ENCODE peak calls at places on chromosomes 16 and 17, in seven cellular contexts. Z is CD8-positive, alpha-beta T cell; B is left lung; R is RWPE1; L is mammary epithelial cell; O is heart left ventricle; Q is right atrium auricular region. V is an unnamed sample.

GRCh38 chr16:70692481-70693203 is 6.8 kb upstream of the MTSS2 start:
- DNase-seq in Z (peak), B (peak), R (no peak), L (no peak), O (no peak), Q (no peak), V (no peak)

GRCh38 chr16:11085025-11085485 is 140.7 kb downstream of the CLEC16A start:
- DNase-seq in Z (no peak), B (no peak), R (no peak), L (no peak), O (no peak), Q (no peak), V (no peak)

GRCh38 chr17:32496348-32497078 is 9.7 kb downstream of the CDK5R1 start:
- DNase-seq in Z (no peak), B (no peak), R (peak), L (peak), O (no peak), Q (no peak), V (no peak)

GRCh38 chr16:56241596-56241995 is 50.3 kb downstream of the GNAO1 start:
- DNase-seq in Z (no peak), B (no peak), R (no peak), L (peak), O (no peak), Q (no peak), V (no peak)

GRCh38 chr16:50879873-50880695 is 138.2 kb downstream of the CYLD start:
- DNase-seq in Z (no peak), B (peak), R (no peak), L (peak), O (no peak), Q (peak), V (no peak)

GRCh38 chr16:27449434-27450188 is 47.6 kb downstream of the IL21R start:
- DNase-seq in Z (peak), B (no peak), R (no peak), L (no peak), O (no peak), Q (no peak), V (peak)

GRCh38 chr16:23950898-23951297 is 115.1 kb downstream of the PRKCB start:
- DNase-seq in Z (no peak), B (no peak), R (no peak), L (no peak), O (no peak), Q (no peak), V (no peak)

GRCh38 chr17:38428150-38428642 is at the start of gene ARHGAP23:
- DNase-seq in Z (no peak), B (peak), R (peak), L (peak), O (peak), Q (no peak), V (peak)

GRCh38 chr16:15856217-15856616 is 611 bp downstream of the MYH11 start:
- DNase-seq in Z (no peak), B (no peak), R (no peak), L (no peak), O (no peak), Q (no peak), V (no peak)

GRCh38 chr16:80283450-80284392 is 257.1 kb upstream of the DYNLRB2 start:
- DNase-seq in Z (no peak), B (no peak), R (no peak), L (no peak), O (no peak), Q (no peak), V (no peak)

GRCh38 chr16:11497329-11497805 is 89.4 kb downstream of the LITAF start:
- DNase-seq in Z (no peak), B (peak), R (peak), L (peak), O (peak), Q (peak), V (peak)

GRCh38 chr17:3004925-3005324 is 58.5 kb downstream of the OR1D5 start:
- DNase-seq in Z (no peak), B (peak), R (no peak), L (no peak), O (peak), Q (no peak), V (no peak)

GRCh38 chr16:56295739-56296527 is 104.6 kb downstream of the GNAO1 start:
- DNase-seq in Z (no peak), B (no peak), R (no peak), L (no peak), O (no peak), Q (no peak), V (peak)

GRCh38 chr16:71746442-71747046 is 22.0 kb upstream of the PHLPP2 start:
- DNase-seq in Z (no peak), B (no peak), R (peak), L (peak), O (no peak), Q (no peak), V (peak)

GRCh38 chr17:47816111-47816735 is 5.4 kb downstream of the OSBPL7 start:
- DNase-seq in Z (no peak), B (no peak), R (no peak), L (no peak), O (no peak), Q (no peak), V (no peak)

GRCh38 chr16:84735846-84736586 is 36.2 kb downstream of the USP10 start:
- DNase-seq in Z (peak), B (no peak), R (no peak), L (no peak), O (peak), Q (no peak), V (no peak)

GRCh38 chr16:84730406-84731106 is 30.8 kb downstream of the USP10 start:
- DNase-seq in Z (peak), B (no peak), R (peak), L (peak), O (peak), Q (peak), V (peak)

GRCh38 chr16:84729716-84730320 is 30.0 kb downstream of the USP10 start:
- DNase-seq in Z (no peak), B (no peak), R (no peak), L (no peak), O (no peak), Q (no peak), V (no peak)

GRCh38 chr16:84728853-84729424 is 29.1 kb downstream of the USP10 start:
- DNase-seq in Z (no peak), B (no peak), R (no peak), L (no peak), O (no peak), Q (no peak), V (no peak)

GRCh38 chr16:84732674-84733352 is 33.0 kb downstream of the USP10 start:
- DNase-seq in Z (no peak), B (no peak), R (peak), L (peak), O (no peak), Q (no peak), V (no peak)
- H3K27ac ChIP-seq in Z (no peak), B (no peak), R (peak), L (no peak), O (no peak), Q (no peak), V (peak)

GRCh38 chr17:384622-385194 is 32.1 kb upstream of the RPH3AL start:
- DNase-seq in Z (no peak), B (no peak), R (no peak), L (no peak), O (no peak), Q (no peak), V (no peak)

GRCh38 chr17:383771-384621 is 31.4 kb upstream of the RPH3AL start:
- DNase-seq in Z (no peak), B (no peak), R (no peak), L (no peak), O (no peak), Q (no peak), V (no peak)

GRCh38 chr17:385836-386144 is 33.2 kb upstream of the RPH3AL start:
- DNase-seq in Z (no peak), B (no peak), R (no peak), L (no peak), O (no peak), Q (no peak), V (no peak)

GRCh38 chr17:386145-386876 is 33.7 kb upstream of the RPH3AL start:
- DNase-seq in Z (peak), B (peak), R (peak), L (peak), O (peak), Q (peak), V (peak)

GRCh38 chr17:385195-385835 is 32.7 kb upstream of the RPH3AL start:
- DNase-seq in Z (no peak), B (peak), R (peak), L (peak), O (peak), Q (no peak), V (no peak)
- TF ChIP-seq CTCF in Z (no peak), B (no peak), R (no peak), L (no peak), O (no peak), Q (no peak), V (no peak)

GRCh38 chr17:29747660-29748059 is 124.9 kb upstream of the CORO6 start:
- DNase-seq in Z (no peak), B (no peak), R (no peak), L (no peak), O (no peak), Q (no peak), V (no peak)

GRCh38 chr17:29740017-29740416 is 117.3 kb upstream of the CORO6 start:
- DNase-seq in Z (no peak), B (no peak), R (no peak), L (no peak), O (no peak), Q (no peak), V (no peak)

GRCh38 chr17:29746669-29747068 is 124.0 kb upstream of the CORO6 start:
- DNase-seq in Z (no peak), B (no peak), R (no peak), L (no peak), O (no peak), Q (no peak), V (no peak)

GRCh38 chr17:29742210-29742513 is 119.5 kb upstream of the CORO6 start:
- DNase-seq in Z (no peak), B (no peak), R (no peak), L (no peak), O (no peak), Q (no peak), V (no peak)

DNA sequence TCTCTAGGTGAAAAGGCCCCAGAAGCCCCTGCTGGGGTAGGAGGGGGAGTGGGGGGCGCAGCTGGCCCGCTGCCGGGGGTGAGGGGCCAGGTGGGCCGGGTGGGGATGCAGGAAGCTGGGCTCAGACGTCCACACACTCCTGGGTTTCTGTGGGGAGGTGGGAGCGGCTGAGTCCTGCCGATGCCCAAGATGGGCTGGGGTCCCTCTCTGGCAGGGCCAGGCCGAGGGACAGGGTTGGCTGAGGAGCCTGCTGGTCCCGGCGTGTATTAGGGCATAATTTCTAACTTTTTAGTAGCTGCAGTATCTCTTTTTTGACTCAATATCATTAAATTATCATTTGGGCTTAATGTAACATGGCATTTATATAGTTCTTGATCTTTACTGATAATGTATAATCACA is 121.4 kb upstream of the CORO6 start:
- DNase-seq in Z (no peak), B (no peak), R (no peak), L (no peak), O (no peak), Q (no peak), V (no peak)
- H3K27ac ChIP-seq in Z (no peak), B (no peak), R (peak), L (peak), O (peak), Q (peak), V (no peak)

GRCh38 chr16:66960270-66960669 is 796 bp upstream of the CES3 start:
- DNase-seq in Z (no peak), B (no peak), R (no peak), L (no peak), O (no peak), Q (no peak), V (no peak)

GRCh38 chr16:66958857-66959644 is 2.0 kb upstream of the CES3 start:
- DNase-seq in Z (no peak), B (no peak), R (no peak), L (no peak), O (no peak), Q (no peak), V (peak)

GRCh38 chr16:66959645-66960177 is 1.4 kb upstream of the CES3 start:
- DNase-seq in Z (no peak), B (no peak), R (no peak), L (no peak), O (no peak), Q (no peak), V (no peak)

GRCh38 chr16:66964049-66964448 is 3.0 kb downstream of the CES3 start:
- DNase-seq in Z (no peak), B (no peak), R (no peak), L (no peak), O (no peak), Q (no peak), V (no peak)

GRCh38 chr16:66961065-66961744 is at the start of gene CES3:
- DNase-seq in Z (peak), B (no peak), R (peak), L (peak), O (peak), Q (no peak), V (peak)
- TF ChIP-seq CTCF in Z (peak), B (peak), R (peak), L (peak), O (peak), Q (peak), V (peak)

DNA sequence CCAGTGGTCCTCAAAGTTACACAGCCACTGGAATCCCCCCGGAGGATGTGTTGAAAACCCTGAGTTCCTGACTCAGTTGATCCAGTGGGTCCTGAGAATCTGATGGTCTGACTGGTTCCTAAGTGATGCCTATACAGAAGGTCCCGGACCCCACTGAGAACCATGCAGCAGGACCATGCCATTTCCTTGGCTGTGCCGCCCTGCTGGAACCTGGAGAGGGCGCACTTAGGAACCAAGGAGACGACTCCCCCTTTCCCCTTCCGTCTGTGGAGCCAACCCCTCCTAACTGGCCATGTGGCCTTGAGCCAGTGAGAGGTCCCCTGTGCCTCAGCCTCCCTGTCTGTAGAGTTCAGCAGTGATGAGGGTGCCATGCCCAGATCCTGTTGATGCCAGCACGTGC is 22.0 kb downstream of the C16orf74 start:
- DNase-seq in Z (no peak), B (no peak), R (no peak), L (no peak), O (no peak), Q (no peak), V (no peak)
- H3K27ac ChIP-seq in Z (no peak), B (no peak), R (peak), L (no peak), O (no peak), Q (no peak), V (no peak)

GRCh38 chr17:16304832-16305231 is 48.4 kb downstream of the CENPV start:
- DNase-seq in Z (peak), B (no peak), R (no peak), L (no peak), O (no peak), Q (no peak), V (no peak)
- TF ChIP-seq CTCF in Z (peak), B (no peak), R (peak), L (peak), O (peak), Q (peak), V (no peak)

GRCh38 chr17:77145635-77146632 is 5.2 kb downstream of the SEC14L1 start:
- DNase-seq in Z (no peak), B (no peak), R (no peak), L (no peak), O (peak), Q (peak), V (no peak)
- H3K27ac ChIP-seq in Z (no peak), B (peak), R (peak), L (peak), O (peak), Q (peak), V (peak)

DNA sequence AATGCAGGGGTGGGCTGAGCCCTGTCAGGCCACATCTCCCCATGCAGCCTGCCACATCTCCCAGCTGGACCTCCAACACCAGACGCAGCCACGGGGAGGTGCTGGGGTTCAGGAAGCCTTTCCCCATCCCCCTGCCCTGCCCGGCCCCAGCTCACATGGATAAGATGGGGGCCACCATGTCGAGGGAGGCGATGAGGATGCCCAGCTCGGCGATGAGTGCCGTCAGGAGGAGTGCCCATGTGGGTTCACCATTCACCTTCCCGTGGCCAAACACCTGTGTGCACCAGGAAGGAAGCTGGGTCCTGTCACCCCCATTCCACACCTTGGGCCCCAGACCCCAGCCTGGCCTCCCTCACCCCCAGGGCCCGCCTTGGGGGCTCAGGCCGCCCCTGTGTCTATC is 5.7 kb upstream of the LCAT start:
- DNase-seq in Z (no peak), B (peak), R (no peak), L (no peak), O (no peak), Q (no peak), V (no peak)
- TF ChIP-seq CTCF in Z (no peak), B (no peak), R (no peak), L (no peak), O (no peak), Q (no peak), V (no peak)